ENCODE peak calls at places on chromosomes 5 and 9, in five cellular contexts. J is CD8-positive, alpha-beta T cell; N is K562; C is cardiac muscle cell; Z is fibroblast of lung. H is an unnamed sample. For H3K27me3, the result is how much of the 10 kb centered on the place peaks cover.

GRCh38 chr5:142901476-142902187 is 131.5 kb downstream of the ARHGAP26 start:
- DNase-seq in N (no peak), J (no peak), Z (no peak), C (no peak), H (no peak)

GRCh38 chr9:3708751-3709150 is 182.9 kb upstream of the RFX3 start:
- DNase-seq in C (no peak), Z (peak), J (no peak), N (no peak), H (peak)

GRCh38 chr9:137256839-137257238 is 1.7 kb downstream of the NELFB start:
- DNase-seq in Z (no peak), N (no peak), C (no peak), J (no peak), H (no peak)

GRCh38 chr5:14850419-14851066 is 21.0 kb downstream of the ANKH start:
- DNase-seq in C (peak), J (no peak), Z (no peak), N (no peak), H (no peak)

GRCh38 chr9:95218790-95219189 is 98.7 kb downstream of the FANCC start:
- DNase-seq in Z (no peak), C (no peak), N (no peak), J (no peak), H (no peak)

GRCh38 chr9:123327697-123328100 is 28.3 kb upstream of the CRB2 start:
- DNase-seq in N (no peak), C (no peak), Z (no peak), J (no peak), H (no peak)

GRCh38 chr9:37836386-37836785 is 35.8 kb downstream of the DCAF10 start:
- DNase-seq in N (no peak), C (no peak), Z (no peak), J (no peak), H (no peak)

GRCh38 chr5:176151286-176151685 is 86.9 kb upstream of the SIMC1 start:
- DNase-seq in N (no peak), C (no peak), J (no peak), Z (peak), H (peak)

GRCh38 chr9:38423273-38423938 is 848 bp downstream of the IGFBPL1 start:
- DNase-seq in Z (no peak), J (no peak), N (no peak), C (no peak), H (no peak)

GRCh38 chr9:21833090-21833801 is 30.8 kb downstream of the MTAP start:
- DNase-seq in C (no peak), N (no peak), Z (no peak), J (no peak), H (no peak)

GRCh38 chr9:79242489-79242888 is 329.3 kb upstream of the TLE4 start:
- DNase-seq in J (no peak), C (no peak), Z (no peak), N (no peak), H (no peak)

GRCh38 chr5:147427784-147428401 is 82.0 kb downstream of the DPYSL3 start:
- DNase-seq in Z (peak), N (no peak), C (no peak), J (no peak), H (no peak)

GRCh38 chr9:117555964-117556629 is 141.2 kb upstream of the ASTN2 start:
- DNase-seq in C (peak), J (no peak), N (peak), Z (peak), H (no peak)

GRCh38 chr9:136147890-136148714 is 29.4 kb upstream of the TMEM250 start:
- DNase-seq in Z (no peak), N (peak), C (no peak), J (no peak), H (no peak)

GRCh38 chr5:124614836-124615235 is 131.6 kb downstream of the ZNF608 start:
- DNase-seq in Z (no peak), N (no peak), C (no peak), J (no peak), H (no peak)

GRCh38 chr9:79489241-79490000 is 82.3 kb upstream of the TLE4 start:
- DNase-seq in Z (peak), C (no peak), N (no peak), J (no peak), H (peak)

GRCh38 chr9:95516221-95516735 is 493 bp downstream of the PTCH1 start:
- DNase-seq in Z (peak), C (peak), J (no peak), N (peak), H (no peak)

GRCh38 chr9:33076031-33076359 is 479 bp downstream of the SMU1 start:
- DNase-seq in J (no peak), Z (no peak), C (no peak), N (no peak), H (no peak)

GRCh38 chr5:171790408-171790807 is 4.8 kb downstream of the SMIM23 start:
- DNase-seq in N (no peak), Z (no peak), J (no peak), C (no peak), H (no peak)

GRCh38 chr9:121790841-121791240 is 139.4 kb downstream of the DAB2IP start:
- DNase-seq in Z (no peak), C (no peak), N (no peak), J (no peak), H (no peak)

GRCh38 chr9:2242778-2243395 is 227.7 kb downstream of the SMARCA2 start:
- DNase-seq in Z (peak), J (no peak), C (no peak), N (no peak), H (no peak)

GRCh38 chr9:130806388-130806716 is 28.7 kb upstream of the ABL1 start:
- DNase-seq in C (no peak), N (no peak), J (no peak), Z (no peak), H (no peak)

GRCh38 chr9:69143291-69143690 is 30.8 kb upstream of the TJP2 start:
- DNase-seq in Z (no peak), J (no peak), N (no peak), C (no peak), H (no peak)

GRCh38 chr5:72625369-72625768 is 118.2 kb upstream of the ZNF366 start:
- DNase-seq in N (no peak), J (no peak), Z (no peak), C (no peak), H (no peak)

GRCh38 chr5:983568-983967 is 25.0 kb upstream of the NKD2 start:
- DNase-seq in N (no peak), C (no peak), J (no peak), Z (no peak), H (no peak)

DNA sequence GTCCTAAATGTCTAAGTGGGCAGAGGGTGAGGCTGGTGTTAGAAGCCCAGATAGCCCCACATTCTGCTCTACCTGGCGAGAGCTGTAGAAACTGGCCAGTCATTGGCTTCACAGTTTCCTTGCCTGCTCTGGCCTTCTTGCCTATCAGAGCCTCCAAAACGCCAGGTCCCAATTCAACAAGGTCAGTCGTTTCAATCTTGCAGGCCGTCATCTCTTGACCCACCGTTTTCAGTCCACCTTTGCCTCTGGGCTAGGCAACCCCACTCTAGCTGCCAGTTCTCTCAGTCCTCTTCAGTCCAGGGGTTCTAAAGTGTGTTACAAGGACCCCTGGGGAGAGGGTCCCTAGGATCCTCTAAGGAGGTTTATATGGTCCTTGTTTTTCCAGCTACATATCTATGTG is 20.0 kb upstream of the TIFAB start:
- DNase-seq in N (no peak), Z (no peak), C (no peak), J (no peak), H (no peak)
- H3K27me3 ChIP-seq in N (under half), Z (under half), C (half or more), J (under half), H (under half)

GRCh38 chr5:81189875-81190467 is 43.2 kb upstream of the CKMT2 start:
- DNase-seq in N (no peak), Z (no peak), J (no peak), C (peak), H (no peak)

GRCh38 chr5:81191726-81192125 is 41.4 kb upstream of the CKMT2 start:
- DNase-seq in J (no peak), C (no peak), Z (no peak), N (no peak), H (no peak)

GRCh38 chr5:81195334-81195929 is 37.7 kb upstream of the CKMT2 start:
- DNase-seq in N (no peak), C (peak), J (no peak), Z (no peak), H (no peak)

GRCh38 chr5:81194633-81195333 is 38.3 kb upstream of the CKMT2 start:
- DNase-seq in C (peak), Z (peak), N (peak), J (peak), H (no peak)

GRCh38 chr5:81192351-81192750 is 40.8 kb upstream of the CKMT2 start:
- DNase-seq in Z (no peak), J (no peak), C (no peak), N (no peak), H (no peak)
- TF ChIP-seq CTCF in Z (no peak), J (no peak), C (no peak), N (no peak), H (no peak)

DNA sequence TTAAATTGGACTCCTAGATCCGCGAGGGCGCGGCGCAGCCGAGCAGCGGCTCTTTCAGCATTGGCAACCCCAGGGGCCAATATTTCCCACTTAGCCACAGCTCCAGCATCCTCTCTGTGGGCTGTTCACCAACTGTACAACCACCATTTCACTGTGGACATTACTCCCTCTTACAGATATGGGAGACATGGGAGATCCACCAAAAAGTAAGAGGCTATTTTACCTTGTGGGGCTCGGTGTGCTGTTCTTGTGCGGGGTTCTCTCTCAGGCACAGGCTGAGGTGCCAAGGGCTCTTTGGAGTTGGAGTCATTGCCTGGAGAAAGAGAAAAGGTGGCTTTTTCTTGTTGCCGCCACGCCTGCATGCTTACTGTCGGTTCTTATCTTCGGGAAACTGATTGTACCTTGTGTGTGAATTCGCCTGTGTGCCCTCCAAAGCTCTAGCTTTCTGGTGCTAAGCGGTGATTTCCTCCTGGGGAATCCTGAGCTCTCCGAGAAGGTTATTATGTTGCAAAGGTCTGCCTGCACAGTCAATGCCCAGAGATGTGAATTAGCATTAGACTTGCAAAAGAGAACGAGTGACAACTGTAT is 340 bp downstream of the ISL1 start:
- DNase-seq in J (no peak), Z (no peak), C (peak), N (no peak), H (no peak)
- H3K4me3 ChIP-seq in J (no peak), Z (peak), C (peak), N (no peak), H (peak)

GRCh38 chr9:134295101-134295745 is 31.0 kb upstream of the RXRA start:
- DNase-seq in C (no peak), J (no peak), Z (no peak), N (no peak), H (no peak)
- H3K27me3 ChIP-seq in C (under half), J (under half), Z (under half), N (half or more), H (under half)

GRCh38 chr5:151155777-151156731 is 1.5 kb downstream of the ANXA6 start:
- DNase-seq in C (peak), Z (peak), J (no peak), N (no peak), H (no peak)
- TF ChIP-seq CTCF in C (no peak), Z (no peak), J (no peak), N (no peak), H (no peak)

GRCh38 chr9:112348993-112349333 is 15.5 kb upstream of the PTBP3 start:
- DNase-seq in J (no peak), C (no peak), Z (no peak), N (no peak), H (no peak)
- H3K4me3 ChIP-seq in J (no peak), C (no peak), Z (peak), N (no peak), H (no peak)

DNA sequence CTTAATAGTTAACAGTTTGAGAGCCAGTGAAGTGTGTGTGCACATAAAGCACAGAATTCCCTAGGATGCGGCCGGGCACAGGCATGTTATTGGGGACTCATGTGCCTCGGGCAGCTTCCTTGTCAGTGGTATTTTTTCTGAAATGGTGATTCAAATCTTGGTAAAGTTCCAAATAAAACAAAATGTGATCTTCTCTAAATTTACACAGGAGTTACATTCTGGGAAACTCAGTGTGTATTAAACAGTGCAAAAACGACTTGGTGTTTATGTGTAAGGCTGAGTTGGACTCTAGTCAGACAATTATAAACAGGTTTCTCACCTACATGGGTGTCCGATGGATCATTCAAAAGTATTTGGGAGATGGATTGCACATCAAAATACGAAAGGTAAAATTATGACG is 48.9 kb downstream of the BOD1 start:
- DNase-seq in J (no peak), N (no peak), Z (peak), C (no peak), H (no peak)
- H3K27me3 ChIP-seq in J (under half), N (half or more), Z (under half), C (under half), H (under half)

DNA sequence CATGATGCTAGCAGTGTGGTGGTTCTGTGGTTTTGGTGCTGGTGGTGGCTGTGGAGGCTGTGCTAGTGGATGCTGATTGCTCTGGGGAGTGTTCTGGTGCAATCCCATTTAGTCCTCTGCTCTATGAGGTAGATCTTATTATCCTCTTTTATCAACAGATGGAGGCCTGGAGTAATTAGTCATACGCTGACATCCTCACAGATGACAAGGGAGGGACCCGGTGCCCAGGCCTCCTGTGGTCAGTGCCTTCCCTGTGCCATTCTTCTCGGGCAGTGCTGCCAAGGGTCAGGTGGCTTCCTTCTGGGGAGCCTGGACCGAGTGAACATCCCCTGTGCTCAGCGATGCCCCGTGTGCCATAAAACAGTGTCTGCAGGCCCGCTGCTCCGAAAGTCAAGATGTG is 74.5 kb downstream of the COL5A1 start:
- DNase-seq in N (no peak), C (no peak), J (no peak), Z (no peak), H (no peak)
- TF ChIP-seq CTCF in N (no peak), C (no peak), J (no peak), Z (no peak), H (no peak)

DNA sequence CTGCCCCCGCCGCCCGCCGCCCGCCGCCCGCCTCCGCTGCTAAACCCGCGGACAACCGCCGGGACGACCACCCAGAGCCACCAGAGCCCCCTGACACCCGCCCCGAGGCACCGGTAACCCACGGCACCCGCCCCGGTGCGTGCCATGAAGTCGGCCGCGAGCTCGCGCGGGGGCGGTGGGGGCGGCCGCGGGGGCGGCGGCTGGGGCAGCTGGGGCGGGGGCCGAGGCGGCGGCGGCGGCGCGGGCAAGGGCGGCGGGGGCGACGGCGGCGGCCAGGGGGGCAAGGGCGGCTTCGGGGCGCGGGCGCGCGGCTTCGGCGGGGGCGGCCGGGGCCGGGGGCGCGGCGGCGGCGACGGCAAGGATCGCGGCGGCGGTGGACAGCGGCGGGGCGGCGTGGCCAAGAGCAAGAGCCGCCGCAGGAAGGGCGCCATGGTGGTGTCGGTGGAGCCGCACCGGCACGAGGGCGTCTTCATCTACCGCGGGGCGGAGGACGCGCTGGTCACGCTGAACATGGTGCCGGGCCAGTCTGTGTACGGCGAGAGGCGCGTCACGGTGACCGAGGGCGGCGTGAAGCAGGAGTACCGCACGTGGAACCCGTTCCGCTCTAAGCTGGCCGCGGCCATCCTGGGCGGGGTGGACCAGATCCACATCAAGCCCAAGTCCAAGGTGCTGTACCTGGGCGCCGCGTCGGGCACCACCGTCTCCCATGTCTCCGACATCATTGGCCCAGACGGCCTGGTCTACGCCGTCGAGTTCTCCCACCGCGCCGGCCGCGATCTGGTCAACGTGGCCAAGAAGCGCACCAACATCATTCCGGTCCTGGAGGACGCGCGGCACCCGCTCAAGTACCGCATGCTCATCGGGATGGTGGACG is 493 bp downstream of the FBLL1 start:
- DNase-seq in N (no peak), C (peak), Z (peak), J (no peak), H (no peak)
- H3K4me3 ChIP-seq in N (no peak), C (peak), Z (no peak), J (no peak), H (peak)

DNA sequence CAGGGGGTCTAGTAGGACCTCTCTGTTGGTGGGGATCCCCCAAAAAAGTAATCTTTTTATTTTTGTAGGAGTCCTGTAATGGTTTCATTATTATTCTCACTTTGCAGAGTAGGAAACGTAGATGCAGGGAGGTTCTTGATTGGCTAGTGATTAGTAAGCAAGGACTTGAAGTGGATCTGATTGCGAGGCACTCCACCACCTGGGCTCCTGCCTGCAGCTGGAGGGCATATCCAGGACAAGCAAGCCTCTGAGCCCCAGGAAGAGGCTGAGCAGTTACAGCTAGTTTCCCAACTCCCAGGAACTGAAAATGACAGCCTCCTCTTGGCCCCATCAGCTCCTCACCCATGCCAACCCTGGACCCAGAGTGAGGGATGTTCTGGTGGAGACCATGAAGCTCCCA is 10.0 kb downstream of the KCNIP1 start:
- DNase-seq in J (no peak), C (peak), N (no peak), Z (no peak), H (no peak)
- H3K27me3 ChIP-seq in J (under half), C (under half), N (under half), Z (under half), H (under half)

H was measured in kidney epithelial cell.